ENCODE peak calls at places on chromosome 22, in six cellular contexts. E is left lung, Y is gastrocnemius medialis, S is fibroblast of lung, B is MM.1S, L is upper lobe of right lung. M is an unnamed sample.

GRCh38 chr22:32788884-32789624 is 12.5 kb upstream of the TIMP3 start:
- DNase-seq in E (no peak), Y (no peak), S (peak; percentile 81), B (no peak), L (peak; percentile 75), M (no peak)

GRCh38 chr22:30408388-30409101 is 11.7 kb downstream of the SEC14L2 start:
- DNase-seq in E (no peak), Y (peak; percentile 18), S (peak; percentile 73), B (no peak), L (no peak), M (no peak)

GRCh38 chr22:46088541-46089311 is 61.6 kb upstream of the PPARA start:
- DNase-seq in E (peak; percentile 82), Y (peak; percentile 77), S (peak; percentile 85), B (no peak), L (peak; percentile 73), M (no peak)

GRCh38 chr22:46934172-46934745 is 171.8 kb downstream of the TBC1D22A start:
- DNase-seq in E (no peak), Y (no peak), S (no peak), B (no peak), L (no peak), M (no peak)

GRCh38 chr22:35493074-35493473 is 47.6 kb upstream of the RASD2 start:
- DNase-seq in E (no peak), Y (no peak), S (no peak), B (no peak), L (no peak), M (no peak)

GRCh38 chr22:46415816-46416536 is 80.5 kb downstream of the TRMU start:
- DNase-seq in E (no peak), Y (no peak), S (peak; percentile 95), B (no peak), L (no peak), M (no peak)

GRCh38 chr22:35191412-35191811 is 65.9 kb upstream of the HMGXB4 start:
- DNase-seq in E (no peak), Y (no peak), S (peak; percentile 47), B (no peak), L (no peak), M (no peak)

GRCh38 chr22:50734343-50734771 is 3.6 kb upstream of the ACR start:
- DNase-seq in E (peak; percentile 57), Y (no peak), S (no peak), B (no peak), L (no peak), M (no peak)

GRCh38 chr22:43228330-43228729 is 41.4 kb upstream of the TTLL12 start:
- DNase-seq in E (no peak), Y (no peak), S (no peak), B (no peak), L (no peak), M (no peak)

GRCh38 chr22:20953668-20954500 is 13.2 kb upstream of the AIFM3 start:
- DNase-seq in E (no peak), Y (no peak), S (peak; percentile 8), B (no peak), L (no peak), M (no peak)

GRCh38 chr22:22897036-22897435 is 9.4 kb downstream of the IGLL5 start:
- DNase-seq in E (no peak), Y (no peak), S (no peak), B (peak; percentile 56), L (peak; percentile 34), M (no peak)

GRCh38 chr22:32531955-32532818 is 57.6 kb downstream of the FBXO7 start:
- DNase-seq in E (peak; percentile 84), Y (no peak), S (peak; percentile 95), B (no peak), L (peak; percentile 85), M (peak; percentile 18)

GRCh38 chr22:44584256-44584902 is 86.3 kb upstream of the RTL6 start:
- DNase-seq in E (peak; percentile 59), Y (no peak), S (no peak), B (no peak), L (peak; percentile 54), M (no peak)

GRCh38 chr22:43487311-43488030 is 75.7 kb downstream of the MPPED1 start:
- DNase-seq in E (peak; percentile 58), Y (no peak), S (no peak), B (no peak), L (no peak), M (no peak)

GRCh38 chr22:44623771-44624510 is 78.1 kb upstream of the PRR5 start:
- DNase-seq in E (peak; percentile 67), Y (no peak), S (peak; percentile 20), B (peak; percentile 10), L (no peak), M (no peak)

GRCh38 chr22:30922151-30922611 is 46.4 kb downstream of the MORC2 start:
- DNase-seq in E (peak; percentile 93), Y (peak; percentile 17), S (peak; percentile 25), B (no peak), L (peak; percentile 87), M (peak; percentile 76)

GRCh38 chr22:25751174-25751581 is 9.2 kb downstream of the MYO18B start:
- DNase-seq in E (no peak), Y (no peak), S (no peak), B (no peak), L (no peak), M (no peak)

GRCh38 chr22:35510481-35510934 is 30.1 kb upstream of the RASD2 start:
- DNase-seq in E (no peak), Y (no peak), S (peak; percentile 30), B (no peak), L (no peak), M (no peak)

GRCh38 chr22:39097098-39098020 is at the start of gene APOBEC3H:
- DNase-seq in E (peak; percentile 13), Y (no peak), S (peak; percentile 8), B (peak; percentile 83), L (peak; percentile 78), M (peak; percentile 39)

DNA sequence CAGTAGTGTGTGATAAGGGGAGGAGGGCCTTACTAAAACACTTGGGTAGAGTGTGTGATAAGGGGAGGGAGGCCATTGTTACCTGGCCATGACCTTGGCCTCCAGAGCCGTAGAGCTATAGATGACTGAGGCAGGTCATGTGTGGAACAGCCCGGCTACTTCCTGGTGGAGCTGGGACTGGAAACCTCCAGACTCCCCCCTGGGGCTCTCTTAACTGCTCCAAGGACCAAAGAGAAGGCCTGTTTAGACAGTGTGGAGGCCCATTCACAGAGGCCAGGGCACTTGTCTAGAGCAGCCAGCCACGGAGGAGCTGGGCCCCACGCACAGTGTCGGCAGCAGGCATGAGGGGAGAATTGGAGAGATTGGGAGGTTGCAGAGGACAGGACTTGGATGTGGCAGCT is 12.5 kb upstream of the MICALL1 start:
- DNase-seq in E (no peak), Y (no peak), S (no peak), B (no peak), L (no peak), M (peak; percentile 29)
- H3K4me1 ChIP-seq in E (peaks cover 19% of the 10 kb centered on the region), Y (no peaks in the 10 kb centered on the region), S (peaks cover 2% of the 10 kb centered on the region), B (peaks cover 13% of the 10 kb centered on the region), L (peaks cover 38% of the 10 kb centered on the region), M (peaks cover 7% of the 10 kb centered on the region)

GRCh38 chr22:24564376-24565058 is 8.7 kb downstream of the SNRPD3 start:
- DNase-seq in E (no peak), Y (peak; percentile 72), S (no peak), B (no peak), L (no peak), M (peak; percentile 36)
- H3K27ac ChIP-seq in E (no peak overlapping the region), Y (peak overlapping the region; percentile 77), S (no peak overlapping the region), B (no peak overlapping the region), L (no peak overlapping the region), M (no peak overlapping the region)

DNA sequence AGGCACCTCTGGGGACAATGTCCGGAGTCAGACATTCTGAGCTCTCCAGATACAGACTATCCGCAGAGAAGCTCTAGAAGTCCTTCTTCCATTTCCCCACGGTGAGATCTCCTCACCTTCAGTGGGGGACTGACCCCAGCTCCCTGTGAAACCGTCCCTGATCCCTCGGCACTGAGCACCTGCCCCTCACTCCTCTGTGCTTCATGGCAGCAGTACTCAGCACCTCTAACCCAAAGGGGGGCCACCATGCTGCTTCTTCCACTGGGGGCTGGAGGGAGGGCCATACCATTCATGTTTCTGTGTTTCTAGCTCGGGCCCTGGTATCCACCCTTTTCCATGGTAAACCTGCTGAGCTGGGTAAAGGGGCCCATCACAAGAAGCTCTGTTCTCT is 321.7 kb downstream of the BRD1 start:
- DNase-seq in E (no peak), Y (no peak), S (no peak), B (no peak), L (no peak), M (no peak)
- H3K9me3 ChIP-seq in E (no peaks in the 10 kb centered on the region), Y (no peaks in the 10 kb centered on the region), S (no peaks in the 10 kb centered on the region), B (no peaks in the 10 kb centered on the region), L (peaks cover 7% of the 10 kb centered on the region), M (no peaks in the 10 kb centered on the region)

GRCh38 chr22:41857160-41857859 is 24.4 kb downstream of the SREBF2 start:
- DNase-seq in E (no peak), Y (no peak), S (peak; percentile 77), B (no peak), L (no peak), M (peak; percentile 45)

GRCh38 chr22:41862160-41862529 is 29.2 kb downstream of the SREBF2 start:
- DNase-seq in E (no peak), Y (no peak), S (peak; percentile 18), B (no peak), L (no peak), M (no peak)

GRCh38 chr22:41862530-41863266 is 29.8 kb downstream of the SREBF2 start:
- DNase-seq in E (no peak), Y (no peak), S (peak; percentile 51), B (no peak), L (no peak), M (no peak)

GRCh38 chr22:41856484-41856883 is 23.6 kb downstream of the SREBF2 start:
- DNase-seq in E (no peak), Y (no peak), S (no peak), B (no peak), L (no peak), M (peak; percentile 86)

DNA sequence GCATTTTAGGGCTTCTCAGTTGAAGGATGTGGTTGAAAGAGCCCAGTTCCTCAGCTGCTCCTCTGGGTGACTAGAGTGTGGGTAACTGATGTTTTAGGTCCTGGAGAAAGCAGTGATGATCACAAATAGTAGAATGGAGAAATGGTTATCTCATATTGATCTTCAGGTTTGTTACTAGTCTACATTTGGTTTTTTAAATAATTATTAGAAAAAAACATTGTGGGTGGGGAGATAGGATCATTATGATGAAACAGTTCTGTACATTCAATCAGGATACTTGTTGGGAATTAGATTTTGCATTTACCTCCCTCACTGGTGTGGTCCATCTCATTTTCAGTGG is 24.9 kb downstream of the SREBF2 start:
- DNase-seq in E (no peak), Y (no peak), S (no peak), B (no peak), L (no peak), M (no peak)
- H3K4me1 ChIP-seq in E (peaks cover 8% of the 10 kb centered on the region), Y (peaks cover 26% of the 10 kb centered on the region), S (peaks cover 7% of the 10 kb centered on the region), B (no peaks in the 10 kb centered on the region), L (peaks cover 10% of the 10 kb centered on the region), M (peaks cover 4% of the 10 kb centered on the region)

DNA sequence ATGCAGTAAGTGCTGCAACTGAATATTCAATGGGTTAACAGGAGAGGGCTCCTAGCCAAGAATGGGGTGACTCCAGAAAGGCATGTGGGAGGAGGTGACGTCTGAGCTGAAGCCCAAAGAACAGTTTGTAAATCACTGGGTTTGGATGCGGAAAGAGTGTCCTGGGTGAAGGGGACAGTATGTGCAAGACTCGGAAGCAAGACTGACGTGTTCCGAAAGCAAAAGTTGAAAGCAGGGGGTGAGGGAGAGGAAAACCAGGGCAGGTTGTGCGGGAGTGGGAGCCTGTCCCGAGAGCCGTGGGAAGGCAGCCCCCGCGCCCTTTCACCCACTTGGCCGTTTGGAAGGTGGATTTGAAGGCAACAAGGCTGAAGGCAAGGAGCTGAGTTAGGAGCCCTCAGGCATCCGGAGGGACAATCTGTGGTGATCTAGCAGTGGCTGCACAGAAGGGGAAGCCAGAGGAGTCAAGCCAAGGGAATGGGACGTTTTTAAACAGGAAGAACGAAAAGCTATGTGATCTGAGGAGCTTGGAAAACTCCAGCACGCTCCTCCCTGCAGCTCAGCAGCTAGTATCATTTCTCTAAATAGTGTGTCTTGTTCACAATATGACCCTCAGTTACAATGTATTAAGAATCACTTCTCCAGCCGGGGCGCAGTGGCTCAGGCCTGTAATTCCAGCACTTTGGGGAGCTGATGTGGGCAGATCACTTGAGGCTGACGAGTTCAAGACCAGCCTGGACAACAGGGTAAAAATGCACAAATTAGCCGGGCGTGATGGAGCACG is 7.7 kb downstream of the SLC25A18 start:
- DNase-seq in E (no peak), Y (peak; percentile 92), S (peak; percentile 81), B (no peak), L (peak; percentile 79), M (peak; percentile 12)
- H3K27ac ChIP-seq in E (peak overlapping the region; percentile 65), Y (peak overlapping the region; percentile 98), S (peak overlapping the region; percentile 58), B (no peak overlapping the region), L (peak overlapping the region; percentile 84), M (peak overlapping the region; percentile 86)

M was measured in small intestine.